ENCODE peak calls at places on chromosomes 11 and 22, in nine cellular contexts. O, F, D, Z, H, R, A, I and M are unnamed samples.

GRCh38 chr11:114564836-114565235 is 5.2 kb upstream of the NXPE1 start:
- DNase-seq in F (no peak), I (no peak), O (no peak), R (no peak), D (no peak), Z (no peak), H (peak; percentile 20), A (no peak), M (no peak)

GRCh38 chr11:109961261-109961660 is 131.9 kb upstream of the ZC3H12C start:
- DNase-seq in R (no peak), H (no peak), O (no peak), Z (no peak), A (no peak), I (no peak), D (no peak), F (no peak), M (no peak)

GRCh38 chr11:1829039-1829820 is 5.6 kb upstream of the SYT8 start:
- DNase-seq in I (no peak), R (no peak), Z (no peak), D (no peak), H (peak; percentile 80), O (peak; percentile 60), F (no peak), A (no peak), M (no peak)

GRCh38 chr11:118635237-118635591 is 27.8 kb downstream of the PHLDB1 start:
- DNase-seq in H (no peak), Z (no peak), D (no peak), A (no peak), I (no peak), R (no peak), F (no peak), O (no peak), M (no peak)

GRCh38 chr11:133903875-133904817 is 52.6 kb downstream of the IGSF9B start:
- DNase-seq in A (no peak), O (no peak), R (no peak), H (no peak), Z (no peak), D (peak; percentile 1), I (no peak), F (peak; percentile 64), M (no peak)

GRCh38 chr11:66938582-66939135 is 19.5 kb downstream of the PC start:
- DNase-seq in F (no peak), O (no peak), R (no peak), A (no peak), I (no peak), Z (no peak), H (no peak), D (no peak), M (no peak)

GRCh38 chr11:124098142-124098541 is 17.1 kb upstream of the VWA5A start:
- DNase-seq in D (no peak), O (no peak), F (no peak), I (no peak), Z (no peak), R (no peak), A (no peak), H (no peak), M (no peak)

GRCh38 chr11:45473491-45473890 is 187.3 kb upstream of the SYT13 start:
- DNase-seq in H (no peak), D (no peak), F (peak; percentile 29), A (peak; percentile 10), O (no peak), R (no peak), Z (no peak), I (no peak), M (no peak)

GRCh38 chr22:32823024-32823730 is 21.7 kb downstream of the TIMP3 start:
- DNase-seq in A (peak; percentile 3), F (no peak), I (no peak), Z (no peak), R (no peak), D (peak; percentile 54), H (no peak), O (no peak), M (no peak)

GRCh38 chr11:79159657-79160450 is 281.0 kb downstream of the TENM4 start:
- DNase-seq in R (no peak), D (no peak), O (no peak), I (no peak), A (no peak), Z (no peak), F (no peak), H (no peak), M (no peak)

GRCh38 chr22:27267145-27267544 is 534.4 kb downstream of the MN1 start:
- DNase-seq in O (no peak), R (no peak), Z (no peak), D (no peak), I (no peak), A (no peak), F (no peak), H (peak; percentile 77), M (no peak)

GRCh38 chr11:134754823-134755198 is 342.8 kb upstream of the B3GAT1 start:
- DNase-seq in F (no peak), R (no peak), Z (no peak), A (no peak), D (no peak), H (no peak), I (no peak), O (no peak), M (no peak)

GRCh38 chr11:67584205-67584880 is 731 bp downstream of the GSTP1 start:
- DNase-seq in I (peak; percentile 24), A (no peak), F (peak; percentile 87), Z (peak; percentile 44), R (peak; percentile 79), H (peak; percentile 66), O (peak; percentile 93), D (peak; percentile 49), M (peak; percentile 83)

GRCh38 chr11:94325681-94326080 is 21.3 kb downstream of the IZUMO1R start:
- DNase-seq in I (no peak), Z (no peak), R (no peak), O (no peak), A (no peak), D (peak; percentile 55), F (no peak), H (no peak), M (no peak)

GRCh38 chr11:91239359-91239758 is 985.3 kb upstream of the FAT3 start:
- DNase-seq in H (no peak), R (no peak), I (no peak), D (no peak), A (no peak), Z (no peak), F (no peak), O (no peak), M (no peak)

GRCh38 chr22:18057568-18058209 is 20.1 kb upstream of the PEX26 start:
- DNase-seq in H (peak; percentile 97), F (no peak), Z (peak; percentile 83), I (no peak), O (no peak), R (peak; percentile 88), D (no peak), A (no peak), M (peak; percentile 94)